ENCODE peak calls at places on chromosomes 3 and 15, in eight cellular contexts. S, A, N, M, V, D, K and P are unnamed samples.

GRCh38 chr3:63034106-63034505 is 158.9 kb upstream of the CADPS start:
- DNase-seq in S (no peak), A (no peak), N (no peak), M (no peak), V (no peak), D (no peak), K (no peak), P (no peak)

GRCh38 chr3:126461450-126462070 is 14.1 kb downstream of the ZXDC start:
- DNase-seq in S (no peak), A (no peak), N (no peak), M (no peak), V (no peak), D (peak; percentile 40), K (no peak), P (no peak)

GRCh38 chr3:4829031-4829394 is 150.2 kb upstream of the BHLHE40 start:
- DNase-seq in S (no peak), A (no peak), N (no peak), M (no peak), V (no peak), D (no peak), K (no peak), P (no peak)

GRCh38 chr3:29822051-29822450 is 541.2 kb downstream of the RBMS3 start:
- DNase-seq in S (peak; percentile 26), A (peak; percentile 33), N (no peak), M (no peak), V (no peak), D (no peak), K (no peak), P (peak; percentile 1)

GRCh38 chr15:95894407-95894956 is 436.0 kb upstream of the NR2F2 start:
- DNase-seq in S (peak; percentile 44), A (peak; percentile 13), N (no peak), M (no peak), V (no peak), D (no peak), K (no peak), P (no peak)

GRCh38 chr3:106814231-106814630 is 563.0 kb upstream of the CCDC54 start:
- DNase-seq in S (no peak), A (peak; percentile 67), N (no peak), M (no peak), V (no peak), D (no peak), K (no peak), P (no peak)

GRCh38 chr3:43178891-43179366 is 73.0 kb upstream of the POMGNT2 start:
- DNase-seq in S (peak; percentile 51), A (peak; percentile 30), N (no peak), M (no peak), V (no peak), D (no peak), K (peak; percentile 94), P (no peak)

GRCh38 chr15:71572452-71573053 is 237.8 kb upstream of the NR2E3 start:
- DNase-seq in S (peak; percentile 43), A (peak; percentile 33), N (no peak), M (no peak), V (no peak), D (no peak), K (peak; percentile 57), P (no peak)

GRCh38 chr3:26438325-26438940 is 184.1 kb upstream of the LRRC3B start:
- DNase-seq in S (peak; percentile 25), A (no peak), N (no peak), M (no peak), V (no peak), D (no peak), K (no peak), P (no peak)

GRCh38 chr3:99967796-99968195 is 146.5 kb downstream of the FILIP1L start:
- DNase-seq in S (peak; percentile 79), A (peak; percentile 59), N (no peak), M (no peak), V (no peak), D (no peak), K (no peak), P (no peak)

GRCh38 chr15:101526442-101526841 is 36.9 kb upstream of the PCSK6 start:
- DNase-seq in S (no peak), A (no peak), N (no peak), M (no peak), V (no peak), D (no peak), K (no peak), P (no peak)

GRCh38 chr15:34665498-34666116 is 82.2 kb upstream of the GOLGA8B start:
- DNase-seq in S (no peak), A (no peak), N (no peak), M (no peak), V (no peak), D (no peak), K (no peak), P (no peak)
- H3K4me3 ChIP-seq in S (no peak overlapping the region), A (no peak overlapping the region), N (no peak overlapping the region), M (no peak overlapping the region), V (no peak overlapping the region), D (no peak overlapping the region), K (no peak overlapping the region), P (no peak overlapping the region)

DNA sequence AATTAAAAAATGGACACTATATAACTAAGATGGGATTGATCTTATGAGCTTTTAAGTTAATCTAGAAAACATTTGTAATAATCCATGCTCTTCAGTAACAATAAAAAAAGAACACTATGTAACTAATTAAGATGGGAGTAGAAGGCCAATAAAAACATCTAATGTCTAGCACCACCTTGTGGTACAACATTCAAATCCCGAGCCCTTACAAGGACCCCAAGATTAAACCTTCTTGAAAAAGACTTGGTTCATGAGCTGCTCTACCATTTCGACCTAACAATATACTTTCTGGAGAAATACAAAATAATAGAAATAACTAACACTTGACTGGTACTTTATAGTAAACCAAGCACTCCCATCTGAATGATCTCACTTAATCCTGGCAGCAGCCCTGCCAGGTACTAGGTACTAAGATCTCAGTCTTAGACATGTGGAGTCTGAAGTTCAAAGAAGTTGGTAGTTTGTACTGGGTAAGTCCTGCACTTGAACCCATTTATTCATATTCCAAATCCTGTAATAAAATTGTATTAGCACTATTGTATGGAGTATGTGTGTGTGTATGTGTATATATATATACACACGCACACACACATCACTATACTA is 21.8 kb downstream of the METTL6 start:
- DNase-seq in S (peak; percentile 87), A (peak; percentile 81), N (no peak), M (peak; percentile 57), V (no peak), D (no peak), K (no peak), P (peak; percentile 66)
- TF ChIP-seq CTCF in S (peak; percentile 71), A (peak; percentile 50), N (peak; percentile 57), M (peak; percentile 63), V (peak; percentile 61), D (no peak), K (peak; percentile 84), P (peak; percentile 57)

DNA sequence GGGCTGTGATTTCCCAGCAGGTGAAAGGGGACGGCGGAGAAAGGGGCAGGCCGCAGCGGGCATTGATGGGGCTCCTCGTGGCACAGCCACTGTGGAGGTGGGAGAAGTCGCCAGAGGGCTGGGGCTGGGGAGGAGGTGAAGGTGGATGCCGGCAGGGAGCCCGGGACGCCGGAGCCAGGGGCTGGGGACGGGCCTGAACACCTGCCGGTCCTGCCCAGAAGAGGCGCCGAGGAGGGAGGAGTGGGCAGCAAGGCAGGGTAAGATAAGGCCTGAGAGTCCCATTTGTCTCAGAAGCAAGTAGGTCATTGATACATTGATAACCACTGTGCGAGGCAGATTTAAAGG is 571 bp upstream of the RARRES1 start:
- DNase-seq in S (no peak), A (no peak), N (no peak), M (no peak), V (no peak), D (no peak), K (peak; percentile 6), P (no peak)
- H3K4me3 ChIP-seq in S (peak overlapping the region; percentile 68), A (peak overlapping the region; percentile 55), N (peak overlapping the region; percentile 59), M (peak overlapping the region; percentile 60), V (no peak overlapping the region), D (peak overlapping the region; percentile 77), K (peak overlapping the region; percentile 58), P (peak overlapping the region; percentile 41)

GRCh38 chr15:64975390-64975789 is 14.3 kb downstream of the SPG21 start:
- DNase-seq in S (no peak), A (no peak), N (no peak), M (no peak), V (no peak), D (no peak), K (no peak), P (no peak)

GRCh38 chr15:64981812-64982431 is 7.8 kb downstream of the SPG21 start:
- DNase-seq in S (no peak), A (no peak), N (no peak), M (no peak), V (no peak), D (no peak), K (no peak), P (no peak)

GRCh38 chr15:64982472-64982871 is 7.2 kb downstream of the SPG21 start:
- DNase-seq in S (no peak), A (no peak), N (no peak), M (no peak), V (no peak), D (no peak), K (no peak), P (no peak)

DNA sequence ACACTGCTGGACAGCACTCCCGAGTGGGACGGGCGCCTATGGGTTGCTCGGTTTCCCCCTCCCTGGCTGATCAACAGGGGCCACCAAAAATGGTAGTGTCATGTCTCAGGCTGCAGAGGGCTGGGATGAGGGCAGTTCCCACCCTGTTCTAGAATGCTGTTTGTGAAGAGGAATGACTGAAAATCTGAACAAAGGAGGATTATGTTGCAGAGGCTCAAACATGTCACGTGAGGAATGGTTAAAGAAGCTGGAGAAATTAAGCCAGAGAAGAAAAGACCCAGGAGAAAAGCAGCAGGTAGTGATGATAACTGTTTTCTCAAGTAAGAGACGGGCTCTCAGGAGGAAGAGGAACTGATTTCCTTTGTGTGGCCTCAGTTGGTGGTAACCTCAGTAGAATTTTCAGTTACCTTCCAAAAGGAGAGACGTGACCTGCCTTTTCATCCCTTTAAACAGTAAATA is 10.4 kb downstream of the SPG21 start:
- DNase-seq in S (no peak), A (no peak), N (no peak), M (no peak), V (no peak), D (no peak), K (no peak), P (no peak)
- TF ChIP-seq CTCF in S (no peak), A (no peak), N (no peak), M (no peak), V (no peak), D (no peak), K (no peak), P (no peak)